ENCODE peak calls at places on chromosome 11, in five cellular contexts. One of them, this sample, is unnamed.

GRCh38 chr11:117614695-117615094 is 182.3 kb downstream of the DSCAML1 start:
- DNase-seq in OCI-LY7: no peak
- DNase-seq in stimulated activated naive B cell treated with anti-CD40 and anti-IgM and Interleukin-4, amounts not matched to agents 10 μg/mL and 1 μg/mL and 100 μg/mL, for 72 hours: no peak
- DNase-seq in GDM1: no peak
- DNase-seq in AG04450: no peak
- DNase-seq in this sample: no peak

GRCh38 chr11:82731691-82732277 is 1.9 kb downstream of the FAM181B start:
- DNase-seq in OCI-LY7: no peak
- DNase-seq in stimulated activated naive B cell treated with anti-CD40 and anti-IgM and Interleukin-4, amounts not matched to agents 10 μg/mL and 1 μg/mL and 100 μg/mL, for 72 hours: no peak
- DNase-seq in GDM1: no peak
- DNase-seq in AG04450: no peak
- DNase-seq in this sample: no peak

GRCh38 chr11:70517996-70518907 is 119.9 kb downstream of the CTTN start:
- DNase-seq in stimulated activated naive B cell treated with anti-CD40 and anti-IgM and Interleukin-4, amounts not matched to agents 10 μg/mL and 1 μg/mL and 100 μg/mL, for 72 hours: no peak
- DNase-seq in OCI-LY7: no peak
- DNase-seq in AG04450: no peak
- DNase-seq in GDM1: no peak
- DNase-seq in this sample: no peak

GRCh38 chr11:83156996-83157754 is at the start of gene PCF11:
- DNase-seq in GDM1: no peak
- DNase-seq in OCI-LY7: no peak
- DNase-seq in AG04450: no peak
- DNase-seq in stimulated activated naive B cell treated with anti-CD40 and anti-IgM and Interleukin-4, amounts not matched to agents 10 μg/mL and 1 μg/mL and 100 μg/mL, for 72 hours: no peak
- DNase-seq in this sample: no peak

GRCh38 chr11:65554057-65554818 is 3.9 kb downstream of the LTBP3 start:
- DNase-seq in OCI-LY7: no peak
- DNase-seq in GDM1: no peak
- DNase-seq in stimulated activated naive B cell treated with anti-CD40 and anti-IgM and Interleukin-4, amounts not matched to agents 10 μg/mL and 1 μg/mL and 100 μg/mL, for 72 hours: no peak
- DNase-seq in AG04450: no peak
- DNase-seq in this sample: no peak

GRCh38 chr11:117413616-117414015 is 86.0 kb downstream of the CEP164 start:
- DNase-seq in stimulated activated naive B cell treated with anti-CD40 and anti-IgM and Interleukin-4, amounts not matched to agents 10 μg/mL and 1 μg/mL and 100 μg/mL, for 72 hours: no peak
- DNase-seq in OCI-LY7: no peak
- DNase-seq in AG04450: no peak
- DNase-seq in GDM1: no peak
- DNase-seq in this sample: no peak

GRCh38 chr11:79263001-79263400 is 177.8 kb downstream of the TENM4 start:
- DNase-seq in AG04450: peak
- DNase-seq in OCI-LY7: no peak
- DNase-seq in stimulated activated naive B cell treated with anti-CD40 and anti-IgM and Interleukin-4, amounts not matched to agents 10 μg/mL and 1 μg/mL and 100 μg/mL, for 72 hours: no peak
- DNase-seq in GDM1: no peak
- DNase-seq in this sample: no peak

GRCh38 chr11:74330065-74330858 is 18.8 kb upstream of the P4HA3 start:
- DNase-seq in GDM1: no peak
- DNase-seq in AG04450: no peak
- DNase-seq in stimulated activated naive B cell treated with anti-CD40 and anti-IgM and Interleukin-4, amounts not matched to agents 10 μg/mL and 1 μg/mL and 100 μg/mL, for 72 hours: no peak
- DNase-seq in OCI-LY7: no peak
- DNase-seq in this sample: no peak

GRCh38 chr11:125957623-125958330 is 11.9 kb downstream of the VSIG10L2 start:
- DNase-seq in OCI-LY7: no peak
- DNase-seq in stimulated activated naive B cell treated with anti-CD40 and anti-IgM and Interleukin-4, amounts not matched to agents 10 μg/mL and 1 μg/mL and 100 μg/mL, for 72 hours: no peak
- DNase-seq in AG04450: no peak
- DNase-seq in GDM1: no peak
- DNase-seq in this sample: no peak

GRCh38 chr11:33987975-33988580 is 63.5 kb upstream of the CAPRIN1 start:
- DNase-seq in stimulated activated naive B cell treated with anti-CD40 and anti-IgM and Interleukin-4, amounts not matched to agents 10 μg/mL and 1 μg/mL and 100 μg/mL, for 72 hours: peak
- DNase-seq in AG04450: peak
- DNase-seq in OCI-LY7: peak
- DNase-seq in GDM1: peak
- DNase-seq in this sample: peak

GRCh38 chr11:123194308-123195181 is 503 bp downstream of the CLMP start:
- DNase-seq in GDM1: no peak
- DNase-seq in stimulated activated naive B cell treated with anti-CD40 and anti-IgM and Interleukin-4, amounts not matched to agents 10 μg/mL and 1 μg/mL and 100 μg/mL, for 72 hours: no peak
- DNase-seq in OCI-LY7: no peak
- DNase-seq in AG04450: no peak
- DNase-seq in this sample: no peak

GRCh38 chr11:115201121-115201792 is 303.0 kb downstream of the CADM1 start:
- DNase-seq in stimulated activated naive B cell treated with anti-CD40 and anti-IgM and Interleukin-4, amounts not matched to agents 10 μg/mL and 1 μg/mL and 100 μg/mL, for 72 hours: no peak
- DNase-seq in AG04450: peak
- DNase-seq in OCI-LY7: no peak
- DNase-seq in GDM1: no peak
- DNase-seq in this sample: no peak